ENCODE peak calls at places on chromosomes 11 and 22, in nine cellular contexts. N is fibroblast of mammary gland, D is IMR-90, J is foreskin fibroblast, R is epithelial cell of esophagus, U is sigmoid colon, L is H1, I is cardiac muscle cell, W is astrocyte of the spinal cord. O is an unnamed sample.

GRCh38 chr11:96219981-96220623 is 122.9 kb downstream of the MAML2 start:
- DNase-seq in D (peak; percentile 62), R (peak; percentile 63), I (peak; percentile 61), N (peak; percentile 79), L (no peak), U (no peak), J (peak; percentile 78), W (no peak), O (no peak)

GRCh38 chr11:122207505-122207904 is 91.5 kb upstream of the BLID start:
- DNase-seq in W (peak; percentile 91), J (peak; percentile 57), L (no peak), D (peak; percentile 81), N (peak; percentile 64), U (peak; percentile 65), I (peak; percentile 84), R (no peak), O (peak; percentile 91)

GRCh38 chr11:18934195-18934808 is 4.9 kb downstream of the MRGPRX1 start:
- DNase-seq in W (no peak), N (no peak), R (no peak), L (no peak), J (no peak), I (no peak), U (no peak), D (no peak), O (no peak)

GRCh38 chr11:95335989-95336388 is 105.0 kb upstream of the SESN3 start:
- DNase-seq in N (no peak), D (no peak), L (no peak), R (no peak), U (no peak), W (no peak), I (no peak), J (no peak), O (no peak)

GRCh38 chr11:111167666-111168065 is 77.9 kb upstream of the POU2AF2 start:
- DNase-seq in L (no peak), D (no peak), J (no peak), W (no peak), R (peak; percentile 50), I (no peak), U (no peak), N (no peak), O (no peak)

GRCh38 chr11:35553021-35553420 is 27.6 kb upstream of the PAMR1 start:
- DNase-seq in L (no peak), D (peak; percentile 67), W (no peak), R (no peak), I (no peak), U (no peak), N (peak; percentile 34), J (no peak), O (no peak)

GRCh38 chr11:69005183-69005630 is 7.8 kb downstream of the MRGPRF start:
- DNase-seq in D (no peak), N (no peak), W (no peak), L (no peak), R (no peak), I (no peak), U (peak; percentile 76), J (no peak), O (no peak)

GRCh38 chr11:47234669-47235075 is 13.9 kb downstream of the ACP2 start:
- DNase-seq in W (peak; percentile 54), R (no peak), J (no peak), I (peak; percentile 59), D (peak; percentile 13), L (no peak), U (peak; percentile 85), N (peak; percentile 45), O (peak; percentile 59)

GRCh38 chr11:57474017-57474750 is 13.9 kb downstream of the RTN4RL2 start:
- DNase-seq in I (peak; percentile 62), W (no peak), U (no peak), L (no peak), J (peak; percentile 41), D (peak; percentile 7), N (peak; percentile 39), R (no peak), O (no peak)

GRCh38 chr11:38448284-38448683 is 1850.2 kb upstream of the RAG2 start:
- DNase-seq in N (peak; percentile 10), J (peak; percentile 4), L (no peak), U (no peak), D (no peak), I (no peak), W (peak; percentile 49), R (peak; percentile 14), O (no peak)

GRCh38 chr11:95076416-95076815 is 9.7 kb downstream of the SRSF8 start:
- DNase-seq in D (peak; percentile 75), J (peak; percentile 88), W (peak; percentile 91), L (no peak), I (peak; percentile 92), R (peak; percentile 61), N (peak; percentile 89), U (no peak), O (peak; percentile 75)

GRCh38 chr11:60500276-60500935 is 7.8 kb downstream of the MS4A12 start:
- DNase-seq in R (no peak), U (no peak), L (no peak), J (no peak), N (no peak), W (no peak), D (no peak), I (no peak), O (no peak)

DNA sequence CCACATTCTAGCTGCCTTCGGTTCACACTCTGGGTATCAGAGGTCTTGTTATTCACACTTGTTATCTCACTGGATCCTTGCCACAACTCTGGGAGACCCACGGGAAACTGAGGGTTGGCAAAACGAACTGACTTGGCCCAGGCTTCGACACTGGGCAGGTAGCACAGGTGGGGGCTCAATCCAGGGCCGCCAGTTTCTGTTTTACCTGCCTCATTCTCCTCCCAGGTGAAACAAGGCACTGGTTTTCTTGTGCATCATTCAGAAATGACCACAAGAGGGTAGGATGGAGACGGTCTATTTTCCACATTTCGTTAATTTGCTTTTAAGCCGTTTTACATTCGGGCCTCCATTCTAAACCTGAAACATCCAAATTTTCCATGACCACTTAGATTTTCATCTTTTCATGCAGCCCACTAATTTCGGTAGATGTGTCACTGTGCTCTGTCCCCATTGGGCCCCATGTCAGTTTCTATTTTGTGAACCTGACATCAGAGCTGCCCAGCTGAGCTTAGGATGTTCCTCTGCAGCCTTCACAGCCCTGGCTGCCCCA is 108.1 kb downstream of the KIAA1671 start:
- DNase-seq in L (no peak), W (no peak), U (no peak), D (no peak), J (no peak), N (no peak), I (no peak), R (no peak), O (no peak)
- TF ChIP-seq CTCF in L (peak; percentile 41), W (peak; percentile 53), U (no peak), D (no peak), J (no peak), N (no peak), I (peak; percentile 21), R (peak; percentile 57), O (peak; percentile 31)

GRCh38 chr11:114063149-114063828 is 3.8 kb downstream of the ZBTB16 start:
- DNase-seq in J (no peak), R (no peak), W (no peak), U (peak; percentile 77), L (no peak), I (no peak), D (no peak), N (no peak), O (no peak)

GRCh38 chr11:114063829-114064201 is 4.3 kb downstream of the ZBTB16 start:
- DNase-seq in N (no peak), R (no peak), D (no peak), W (no peak), I (no peak), U (peak; percentile 72), L (no peak), J (no peak), O (no peak)

GRCh38 chr11:114066046-114066648 is 6.6 kb downstream of the ZBTB16 start:
- DNase-seq in J (no peak), W (no peak), L (no peak), N (no peak), I (no peak), R (no peak), U (peak; percentile 63), D (no peak), O (no peak)

GRCh38 chr11:114065094-114065493 is 5.6 kb downstream of the ZBTB16 start:
- DNase-seq in J (no peak), W (no peak), L (no peak), U (peak; percentile 42), I (no peak), D (no peak), R (no peak), N (no peak), O (no peak)

GRCh38 chr11:114064216-114064615 is 4.7 kb downstream of the ZBTB16 start:
- DNase-seq in L (no peak), U (peak; percentile 72), W (no peak), R (no peak), N (no peak), J (no peak), D (no peak), I (no peak), O (no peak)
- H3K4me3 ChIP-seq in L (no peak overlapping the region), U (peak overlapping the region; percentile 68), W (no peak overlapping the region), R (peak overlapping the region; percentile 20), N (no peak overlapping the region), J (no peak overlapping the region), D (no peak overlapping the region), I (no peak overlapping the region), O (no peak overlapping the region)

DNA sequence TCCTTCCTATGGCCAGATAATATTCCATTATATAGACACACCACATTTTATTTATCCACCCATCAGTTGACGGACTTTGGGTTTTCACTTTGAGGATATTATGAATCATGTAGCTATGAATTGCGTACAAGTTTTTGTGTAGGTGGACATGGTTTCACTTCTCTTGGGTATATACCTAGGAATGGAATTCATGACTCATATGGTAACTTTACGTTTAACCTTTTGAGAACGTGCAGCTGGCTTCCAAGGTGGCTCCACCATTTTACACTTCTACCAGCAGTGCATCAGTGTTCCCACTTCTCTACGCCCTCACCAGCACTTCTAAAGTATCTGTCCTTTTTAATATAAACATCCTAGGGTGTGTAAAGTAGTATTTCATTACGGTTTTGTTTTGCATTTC is 112.0 kb downstream of the PLEKHA7 start:
- DNase-seq in I (peak; percentile 19), J (no peak), L (no peak), D (peak; percentile 21), R (peak; percentile 94), N (no peak), U (no peak), W (peak; percentile 15), O (no peak)
- TF ChIP-seq CTCF in I (no peak), J (no peak), L (no peak), D (no peak), R (no peak), N (no peak), U (no peak), W (no peak), O (no peak)

GRCh38 chr11:44565746-44566558 is 489 bp downstream of the CD82 start:
- DNase-seq in I (no peak), R (no peak), J (no peak), N (no peak), U (peak; percentile 60), L (no peak), D (no peak), W (no peak), O (no peak)

GRCh38 chr11:44565008-44565745 is at the start of gene CD82:
- DNase-seq in N (peak; percentile 96), W (peak; percentile 99), I (peak; percentile 99), J (peak; percentile 99), L (peak; percentile 99), D (peak; percentile 97), R (peak; percentile 99), U (peak; percentile 100), O (peak; percentile 93)

GRCh38 chr11:44564198-44564597 is 1.3 kb upstream of the CD82 start:
- DNase-seq in L (no peak), R (peak; percentile 33), N (peak; percentile 48), W (peak; percentile 38), I (no peak), U (no peak), J (no peak), D (peak; percentile 28), O (no peak)

GRCh38 chr11:44563716-44564115 is 1.7 kb upstream of the CD82 start:
- DNase-seq in W (peak; percentile 52), L (no peak), I (no peak), J (peak; percentile 61), R (no peak), D (peak; percentile 81), U (no peak), N (peak; percentile 68), O (no peak)

GRCh38 chr11:44564653-44565007 is 833 bp upstream of the CD82 start:
- DNase-seq in I (peak; percentile 90), U (peak; percentile 94), R (peak; percentile 98), W (peak; percentile 86), L (no peak), N (peak; percentile 92), D (peak; percentile 84), J (peak; percentile 93), O (peak; percentile 41)
- H3K4me3 ChIP-seq in I (peak overlapping the region; percentile 6), U (peak overlapping the region; percentile 56), R (peak overlapping the region; percentile 17), W (peak overlapping the region; percentile 40), L (peak overlapping the region; percentile 38), N (peak overlapping the region; percentile 50), D (peak overlapping the region; percentile 22), J (peak overlapping the region; percentile 34), O (peak overlapping the region; percentile 46)